ENCODE peak calls at places on chromosomes 7 and 10, in four cellular contexts. O, G, C and W are unnamed samples.

GRCh38 chr7:40015790-40016296 is 65.8 kb downstream of the CDK13 start:
- DNase-seq in O (no peak), G (peak), C (no peak), W (no peak)

GRCh38 chr7:16264036-16264435 is 157.3 kb downstream of the CRPPA start:
- DNase-seq in O (no peak), G (no peak), C (no peak), W (no peak)

GRCh38 chr10:13253726-13254125 is 19.6 kb upstream of the UCMA start:
- DNase-seq in O (no peak), G (no peak), C (no peak), W (no peak)

GRCh38 chr7:157017639-157018327 is 7.3 kb upstream of the MNX1 start:
- DNase-seq in O (peak), G (no peak), C (no peak), W (no peak)

GRCh38 chr7:48244902-48245301 is 73.6 kb downstream of the ABCA13 start:
- DNase-seq in O (no peak), G (no peak), C (no peak), W (no peak)

GRCh38 chr7:21128418-21128817 is 299.5 kb upstream of the SP4 start:
- DNase-seq in O (no peak), G (no peak), C (no peak), W (no peak)

GRCh38 chr10:132546567-132547420 is 9.2 kb downstream of the INPP5A start:
- DNase-seq in O (peak), G (peak), C (peak), W (no peak)

GRCh38 chr10:52314822-52315552 is 906 bp downstream of the DKK1 start:
- DNase-seq in O (no peak), G (peak), C (peak), W (no peak)

GRCh38 chr10:129765664-129766550 is 198.2 kb downstream of the EBF3 start:
- DNase-seq in O (peak), G (peak), C (peak), W (no peak)

GRCh38 chr10:26437637-26438461 is at the start of gene APBB1IP:
- DNase-seq in O (peak), G (peak), C (peak), W (peak)

GRCh38 chr10:17134737-17135260 is 5.2 kb upstream of the CUBN start:
- DNase-seq in O (no peak), G (no peak), C (no peak), W (no peak)

GRCh38 chr10:46106410-46107255 is 60.6 kb upstream of the MSMB start:
- DNase-seq in O (peak), G (peak), C (peak), W (no peak)
- TF ChIP-seq POLR2A in O (no peak), G (no peak), C (no peak), W (no peak)

GRCh38 chr10:96283351-96283750 is 12.0 kb upstream of the BLNK start:
- DNase-seq in O (no peak), G (no peak), C (no peak), W (no peak)

GRCh38 chr10:96281444-96282029 is 10.2 kb upstream of the BLNK start:
- DNase-seq in O (no peak), G (no peak), C (no peak), W (no peak)

GRCh38 chr10:96285331-96285752 is 14.0 kb upstream of the BLNK start:
- DNase-seq in O (no peak), G (peak), C (no peak), W (no peak)

GRCh38 chr10:96280859-96281258 is 9.5 kb upstream of the BLNK start:
- DNase-seq in O (no peak), G (no peak), C (no peak), W (no peak)

DNA sequence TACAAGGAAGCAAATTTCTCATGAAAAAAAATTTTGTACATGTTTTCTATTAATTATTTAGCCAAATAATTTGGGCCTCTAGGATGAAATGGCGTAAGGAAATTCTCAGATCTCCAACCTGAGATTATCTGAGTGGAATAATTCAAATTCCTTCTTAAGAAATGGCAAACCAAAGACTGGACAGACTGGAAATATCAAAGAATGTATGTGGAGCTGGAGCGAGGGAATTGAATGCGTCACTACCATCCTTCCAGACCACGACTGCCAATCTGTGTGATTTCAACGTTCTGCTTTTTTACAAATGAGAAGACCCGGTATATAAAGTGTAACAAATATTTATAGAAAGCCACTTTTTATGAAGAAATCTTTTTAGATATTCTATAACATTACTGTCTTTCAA is 12.4 kb upstream of the BLNK start:
- DNase-seq in O (no peak), G (no peak), C (no peak), W (no peak)
- H3K27ac ChIP-seq in O (no peak), G (no peak), C (no peak), W (no peak)

DNA sequence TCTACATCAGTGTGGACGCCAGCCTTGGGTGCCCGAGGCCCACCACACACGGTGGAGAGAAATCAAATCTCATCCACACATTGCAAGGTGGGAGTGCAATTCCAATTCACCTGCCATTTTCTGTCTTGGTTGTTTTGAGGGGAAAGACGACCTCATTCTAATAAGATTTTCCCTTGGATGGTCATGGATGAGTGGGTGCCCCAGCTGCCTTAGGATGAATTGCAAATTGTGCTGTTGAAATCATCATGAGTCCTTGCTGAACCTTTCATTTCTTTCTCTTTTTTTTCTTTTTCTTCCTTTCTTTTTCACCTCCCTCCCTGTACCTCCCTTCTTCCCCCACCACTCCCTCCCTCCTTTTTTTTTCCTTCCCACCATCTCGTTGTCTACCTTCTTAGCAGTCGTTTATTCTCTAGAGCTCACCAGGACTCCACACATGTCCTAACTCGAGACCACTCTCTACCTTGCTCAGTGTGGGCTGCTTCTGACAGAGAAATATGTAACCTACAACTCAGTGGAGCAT is 266.9 kb upstream of the NFE2L3 start:
- DNase-seq in O (no peak), G (no peak), C (no peak), W (no peak)
- H3K4me3 ChIP-seq in O (no peak), G (no peak), C (no peak), W (no peak)

GRCh38 chr10:95214369-95214768 is 20.3 kb downstream of the ACSM6 start:
- DNase-seq in O (no peak), G (no peak), C (no peak), W (no peak)

GRCh38 chr10:95209509-95210127 is 15.6 kb downstream of the ACSM6 start:
- DNase-seq in O (no peak), G (no peak), C (no peak), W (no peak)

GRCh38 chr10:95211606-95212279 is 17.7 kb downstream of the ACSM6 start:
- DNase-seq in O (no peak), G (no peak), C (no peak), W (no peak)

GRCh38 chr10:95217476-95217875 is 23.4 kb downstream of the ACSM6 start:
- DNase-seq in O (no peak), G (no peak), C (no peak), W (no peak)

DNA sequence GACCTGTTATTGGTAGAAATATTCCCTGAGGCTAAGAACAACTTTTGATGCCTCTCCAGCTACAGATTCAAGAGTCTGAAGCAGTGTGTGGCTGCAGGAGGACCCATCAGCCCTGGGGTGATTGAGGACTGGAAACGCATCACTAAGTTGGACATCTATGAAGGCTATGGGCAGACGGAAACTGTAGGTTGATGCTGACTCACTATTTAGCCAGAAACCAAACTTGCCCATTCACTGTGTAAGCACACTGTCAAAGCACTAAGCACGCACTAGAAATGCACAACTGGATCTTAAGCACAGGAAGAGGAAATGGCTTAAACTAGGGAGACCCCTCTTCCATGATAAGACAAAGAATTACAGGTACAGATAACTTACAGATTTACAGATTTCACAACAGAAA is 20.8 kb downstream of the ACSM6 start:
- DNase-seq in O (no peak), G (no peak), C (no peak), W (no peak)
- TF ChIP-seq POLR2A in O (no peak), G (no peak), C (no peak), W (no peak)

GRCh38 chr7:155296788-155297516 is 726 bp upstream of the INSIG1 start:
- DNase-seq in O (peak), G (peak), C (peak), W (peak)
- H3K27ac ChIP-seq in O (peak), G (peak), C (peak), W (peak)

GRCh38 chr7:30351724-30352123 is 67.3 kb downstream of the ZNRF2 start:
- DNase-seq in O (no peak), G (no peak), C (no peak), W (no peak)
- H3K4me3 ChIP-seq in O (no peak), G (no peak), C (no peak), W (no peak)

GRCh38 chr10:33335550-33335799 is 1.0 kb upstream of the NRP1 start:
- DNase-seq in O (no peak), G (peak), C (no peak), W (no peak)
- TF ChIP-seq POLR2A in O (no peak), G (no peak), C (no peak), W (no peak)

GRCh38 chr10:92239185-92239599 is 51.7 kb downstream of the CPEB3 start:
- DNase-seq in O (no peak), G (no peak), C (no peak), W (no peak)

GRCh38 chr10:92241158-92241500 is 49.7 kb downstream of the CPEB3 start:
- DNase-seq in O (no peak), G (peak), C (no peak), W (no peak)

GRCh38 chr10:92238586-92239098 is 52.2 kb downstream of the CPEB3 start:
- DNase-seq in O (peak), G (peak), C (no peak), W (no peak)

GRCh38 chr10:92240289-92241157 is 50.4 kb downstream of the CPEB3 start:
- DNase-seq in O (peak), G (peak), C (peak), W (no peak)

DNA sequence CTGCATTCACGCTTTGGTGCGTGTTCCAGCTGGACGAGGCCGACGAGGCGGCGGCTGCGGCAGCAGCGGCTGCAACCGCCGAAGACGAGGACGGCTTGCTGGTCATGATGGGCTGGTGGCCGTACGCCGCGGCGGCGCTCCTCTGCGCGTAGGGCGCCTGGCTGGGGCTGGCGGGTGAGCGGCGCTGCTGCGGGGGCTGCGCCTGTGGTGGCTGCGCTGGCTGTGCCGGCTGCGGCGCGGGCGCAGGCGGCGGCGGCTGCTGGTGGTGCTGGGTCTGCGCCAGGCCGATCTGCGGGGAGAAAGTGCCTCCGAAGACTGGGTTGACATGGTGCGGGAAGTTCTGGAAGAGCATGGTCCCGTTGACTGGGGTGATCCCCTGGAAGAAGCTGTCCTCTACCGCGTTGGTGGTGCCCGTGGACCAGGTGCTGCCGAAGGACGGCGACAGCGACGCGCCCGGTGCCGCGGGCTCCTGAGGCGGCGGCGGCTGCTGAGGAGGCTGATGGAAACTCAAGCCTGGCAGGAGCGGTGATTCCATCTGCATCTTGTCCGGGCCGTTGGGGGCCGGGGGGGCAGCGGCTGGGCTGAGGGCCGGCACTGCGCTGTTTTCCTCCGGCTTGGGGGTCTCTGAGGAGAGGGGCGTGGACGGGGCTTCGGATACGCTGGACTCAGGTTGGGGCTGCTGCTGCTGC is 51.1 kb downstream of the CPEB3 start:
- DNase-seq in O (peak), G (peak), C (peak), W (no peak)
- H3K27ac ChIP-seq in O (peak), G (peak), C (peak), W (peak)